ENCODE peak calls at places on chromosome 6, in six cellular contexts. Y, R, H, V, Z and A are unnamed samples.

GRCh38 chr6:27129095-27129815 is 118.2 kb upstream of the PRSS16 start:
- DNase-seq in Y (no peak), Z (no peak), V (no peak), H (no peak), R (no peak), A (no peak)

GRCh38 chr6:89630488-89630887 is 8.1 kb downstream of the LYRM2 start:
- DNase-seq in Z (no peak), V (no peak), H (no peak), Y (no peak), R (peak; percentile 72), A (no peak)

GRCh38 chr6:122014961-122015360 is 384.5 kb upstream of the HSF2 start:
- DNase-seq in R (no peak), Y (no peak), V (no peak), Z (no peak), H (no peak), A (peak; percentile 73)

GRCh38 chr6:134778431-134778830 is 171.5 kb downstream of the ALDH8A1 start:
- DNase-seq in R (no peak), H (no peak), Z (no peak), V (no peak), Y (no peak), A (no peak)

GRCh38 chr6:26195924-26196845 is 109.0 kb downstream of the HFE start:
- DNase-seq in V (no peak), H (no peak), Z (no peak), R (no peak), Y (no peak), A (no peak)

GRCh38 chr6:116385462-116385807 is 14.7 kb downstream of the DSE start:
- DNase-seq in Z (no peak), H (no peak), R (no peak), Y (no peak), V (no peak), A (peak; percentile 90)

GRCh38 chr6:29976253-29976587 is 33.9 kb downstream of the HLA-A start:
- DNase-seq in V (no peak), Y (no peak), H (no peak), R (no peak), Z (no peak), A (no peak)

GRCh38 chr6:146258206-146258605 is 229.3 kb downstream of the GRM1 start:
- DNase-seq in V (no peak), Y (no peak), Z (no peak), H (no peak), R (no peak), A (no peak)

GRCh38 chr6:5746392-5747140 is 260.2 kb downstream of the NRN1 start:
- DNase-seq in H (no peak), V (no peak), R (no peak), Z (no peak), Y (no peak), A (peak; percentile 3)

GRCh38 chr6:34671362-34671761 is 25.2 kb downstream of the ILRUN start:
- DNase-seq in H (no peak), Y (no peak), R (no peak), Z (no peak), V (no peak), A (no peak)

GRCh38 chr6:30507849-30508843 is 18.8 kb downstream of the HLA-E start:
- DNase-seq in Y (no peak), Z (no peak), V (no peak), H (no peak), R (no peak), A (no peak)

GRCh38 chr6:17289491-17290106 is 8.4 kb downstream of the RBM24 start:
- DNase-seq in R (peak; percentile 51), Z (no peak), Y (no peak), H (no peak), V (peak; percentile 81), A (peak; percentile 23)

GRCh38 chr6:3484240-3484639 is 27.4 kb upstream of the SLC22A23 start:
- DNase-seq in H (no peak), R (no peak), V (no peak), Z (no peak), Y (no peak), A (peak; percentile 62)

GRCh38 chr6:163147988-163148387 is 266.5 kb upstream of the QKI start:
- DNase-seq in Y (no peak), V (no peak), Z (no peak), H (no peak), R (no peak), A (no peak)

GRCh38 chr6:31065556-31065955 is 46.8 kb downstream of the C6orf15 start:
- DNase-seq in H (no peak), Z (no peak), V (no peak), Y (no peak), R (no peak), A (no peak)

GRCh38 chr6:34055223-34055933 is 90.5 kb downstream of the GRM4 start:
- DNase-seq in Y (peak; percentile 37), H (peak; percentile 34), V (peak; percentile 48), Z (peak; percentile 54), R (peak; percentile 65), A (peak; percentile 42)

GRCh38 chr6:45801471-45802289 is 214.0 kb downstream of the CLIC5 start:
- DNase-seq in Y (no peak), V (no peak), Z (no peak), H (no peak), R (no peak), A (no peak)

GRCh38 chr6:103675807-103676406 is 1183.8 kb downstream of the HACE1 start:
- DNase-seq in Y (no peak), Z (no peak), H (no peak), R (no peak), V (no peak), A (no peak)

GRCh38 chr6:52130440-52130839 is 43.0 kb upstream of the PKHD1 start:
- DNase-seq in H (no peak), Z (no peak), Y (no peak), R (no peak), V (no peak), A (peak; percentile 8)

GRCh38 chr6:148430897-148431296 is 88.3 kb downstream of the SASH1 start:
- DNase-seq in Z (no peak), H (no peak), V (no peak), Y (no peak), R (no peak), A (no peak)

GRCh38 chr6:150395388-150396009 is 26.7 kb downstream of the IYD start:
- DNase-seq in Z (no peak), V (no peak), R (no peak), Y (no peak), H (no peak), A (peak; percentile 68)

GRCh38 chr6:35916056-35916455 is 4.8 kb downstream of the SRPK1 start:
- DNase-seq in V (no peak), R (no peak), H (no peak), Y (no peak), Z (no peak), A (no peak)

GRCh38 chr6:39225946-39226437 is 3.3 kb downstream of the KCNK5 start:
- DNase-seq in Y (no peak), V (no peak), Z (peak; percentile 37), R (no peak), H (no peak), A (peak; percentile 29)
- H3K4me3 ChIP-seq in Y (no peak overlapping the region), V (no peak overlapping the region), Z (no peak overlapping the region), R (no peak overlapping the region), H (no peak overlapping the region), A (no peak overlapping the region)

DNA sequence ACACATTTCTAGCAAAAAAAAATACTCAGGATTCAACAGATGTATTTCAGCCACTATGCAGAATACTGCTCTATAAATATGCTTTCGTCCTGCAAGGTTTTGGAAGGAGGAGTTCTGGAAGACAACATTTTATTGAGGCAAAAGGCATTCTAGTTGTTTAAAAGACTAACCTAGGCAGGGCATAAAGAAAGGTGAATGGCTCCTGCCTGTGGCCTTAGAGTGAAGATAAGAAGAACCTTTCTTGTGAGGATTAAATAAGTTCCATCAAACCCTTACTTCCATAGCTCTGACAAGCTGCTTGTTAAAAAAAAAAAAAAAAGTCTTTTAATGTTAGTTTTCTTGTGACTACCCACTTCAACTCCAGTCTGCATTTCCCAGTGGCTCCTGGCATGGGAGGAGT is 139.8 kb downstream of the ADGRB3 start:
- DNase-seq in H (no peak), Y (no peak), V (no peak), Z (no peak), R (no peak), A (no peak)
- H3K27me3 ChIP-seq in H (no peaks in the 10 kb centered on the region), Y (no peaks in the 10 kb centered on the region), V (no peaks in the 10 kb centered on the region), Z (no peaks in the 10 kb centered on the region), R (no peaks in the 10 kb centered on the region), A (no peaks in the 10 kb centered on the region)

GRCh38 chr6:135937126-135937525 is 85.6 kb downstream of the PDE7B start:
- DNase-seq in Z (no peak), R (no peak), Y (no peak), H (no peak), V (no peak), A (no peak)

GRCh38 chr6:135936606-135937005 is 85.1 kb downstream of the PDE7B start:
- DNase-seq in H (no peak), V (no peak), Y (no peak), R (no peak), Z (no peak), A (peak; percentile 97)

GRCh38 chr6:135939216-135939610 is 87.7 kb downstream of the PDE7B start:
- DNase-seq in H (peak; percentile 18), R (peak; percentile 23), Y (no peak), Z (no peak), V (no peak), A (no peak)

GRCh38 chr6:135938588-135939215 is 87.2 kb downstream of the PDE7B start:
- DNase-seq in Y (no peak), R (peak; percentile 26), V (peak; percentile 26), Z (no peak), H (peak; percentile 23), A (peak; percentile 31)

DNA sequence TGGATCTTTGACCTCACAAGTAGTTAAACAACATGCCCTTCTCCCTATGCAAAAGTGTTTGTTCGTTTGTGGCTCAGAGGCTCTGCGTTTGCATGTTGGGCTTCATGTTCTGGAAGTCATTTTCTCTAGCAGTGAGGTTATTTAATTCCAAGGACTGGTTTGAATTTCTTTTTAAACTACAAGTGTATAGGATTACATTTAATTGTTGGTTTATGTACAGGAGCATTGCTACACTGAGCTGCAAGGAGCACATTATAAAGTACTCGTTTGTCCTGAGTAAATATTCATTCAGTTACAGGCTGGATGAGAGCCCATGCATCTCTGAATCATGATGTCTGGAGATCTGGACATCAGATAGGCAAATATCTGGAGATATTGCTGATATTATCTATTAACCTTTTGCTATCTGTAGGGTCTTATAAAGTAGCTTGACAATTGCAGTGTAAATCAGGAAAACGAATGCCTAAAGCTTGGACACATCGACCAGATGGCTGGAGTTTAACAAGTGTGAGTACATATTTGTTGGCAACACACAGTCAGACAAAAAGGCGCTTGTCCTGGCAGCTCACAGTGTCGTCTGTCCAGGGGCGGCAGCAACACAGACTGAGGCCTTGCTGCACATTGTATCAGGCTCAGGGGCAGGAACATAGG is 84.6 kb downstream of the PDE7B start:
- DNase-seq in Z (no peak), H (no peak), Y (peak; percentile 26), R (no peak), V (no peak), A (peak; percentile 68)
- H3K4me3 ChIP-seq in Z (no peak overlapping the region), H (no peak overlapping the region), Y (no peak overlapping the region), R (no peak overlapping the region), V (no peak overlapping the region), A (no peak overlapping the region)

DNA sequence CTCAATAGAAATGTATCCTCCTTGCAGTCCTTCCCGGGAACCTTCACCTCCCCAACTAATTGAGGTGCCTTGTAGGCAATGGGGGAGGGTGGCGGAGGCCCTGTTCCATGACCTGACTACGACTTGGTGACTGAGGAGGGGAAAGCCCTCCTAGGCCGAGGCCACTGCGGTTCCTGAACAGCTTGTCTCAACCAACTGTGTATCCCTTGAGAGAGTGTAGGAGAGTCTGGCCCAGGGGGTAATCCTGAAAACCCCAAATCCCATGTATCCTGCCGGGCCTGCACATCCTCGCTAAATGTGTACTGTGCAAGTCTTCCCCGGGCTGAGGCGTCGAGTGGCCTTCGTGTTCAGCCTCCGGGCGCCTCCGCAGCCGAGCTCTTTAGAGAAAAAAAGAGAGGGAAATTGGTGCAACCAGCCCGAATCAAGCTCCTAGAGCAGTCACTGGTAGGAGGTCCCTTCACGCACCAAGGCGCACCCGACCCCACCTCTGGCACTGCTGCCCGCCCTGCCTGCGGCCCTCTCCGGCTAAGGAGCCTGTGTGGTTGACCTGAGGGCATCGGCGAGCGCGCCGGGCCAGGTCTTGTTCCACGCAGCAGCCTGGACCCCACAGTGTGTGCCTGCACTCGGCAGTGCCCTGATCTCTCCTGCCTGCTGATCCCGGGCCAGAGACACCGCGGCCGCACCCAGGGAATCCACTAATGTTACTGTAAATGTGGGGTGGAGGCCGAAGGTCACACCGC is 7.3 kb downstream of the SIM1 start:
- DNase-seq in Z (no peak), V (no peak), R (no peak), H (no peak), Y (no peak), A (no peak)
- H3K27me3 ChIP-seq in Z (peaks cover 65% of the 10 kb centered on the region), V (peaks cover 3% of the 10 kb centered on the region), R (peaks cover 100% of the 10 kb centered on the region), H (no peaks in the 10 kb centered on the region), Y (peaks cover 70% of the 10 kb centered on the region), A (peaks cover 82% of the 10 kb centered on the region)